ENCODE peak calls at places on chromosomes 4 and X, in nine cellular contexts. A, J, B, Q, U, L, V, S and N are unnamed samples.

GRCh38 chr4:155371432-155372043 is 5.2 kb downstream of the MAP9 start:
- DNase-seq in B (no peak), L (no peak), V (peak), A (peak), J (no peak), S (no peak), Q (peak), U (no peak), N (peak)

GRCh38 chrX:68840256-68840655 is 11.4 kb downstream of the EFNB1 start:
- DNase-seq in S (no peak), U (no peak), B (no peak), Q (no peak), V (no peak), L (no peak), A (no peak), J (no peak), N (no peak)

GRCh38 chr4:80201326-80202151 is 4.2 kb downstream of the PRDM8 start:
- DNase-seq in A (peak), U (no peak), S (peak), B (no peak), L (no peak), J (peak), Q (no peak), V (peak), N (peak)

GRCh38 chr4:147942729-147943128 is 210.8 kb downstream of the ARHGAP10 start:
- DNase-seq in U (no peak), L (no peak), S (no peak), A (peak), J (no peak), V (no peak), B (no peak), Q (no peak), N (no peak)

GRCh38 chrX:2638279-2638678 is 52.8 kb upstream of the CD99 start:
- DNase-seq in L (no peak), V (no peak), J (no peak), S (no peak), B (no peak), A (no peak), Q (no peak), U (no peak), N (no peak)

GRCh38 chr4:105808459-105809041 is 86.7 kb upstream of the NPNT start:
- DNase-seq in L (no peak), V (peak), A (peak), Q (peak), U (no peak), S (no peak), B (peak), J (no peak), N (peak)

GRCh38 chr4:145333786-145334185 is 147.9 kb upstream of the SMAD1 start:
- DNase-seq in L (no peak), S (no peak), J (no peak), V (no peak), A (no peak), Q (no peak), U (no peak), B (no peak), N (no peak)

GRCh38 chr4:121411151-121411744 is 30.4 kb upstream of the QRFPR start:
- DNase-seq in B (no peak), J (no peak), A (no peak), U (no peak), V (no peak), S (no peak), L (no peak), Q (no peak), N (no peak)

GRCh38 chrX:112536544-112536943 is 143.2 kb downstream of the LHFPL1 start:
- DNase-seq in U (no peak), A (no peak), Q (no peak), B (no peak), J (no peak), S (no peak), L (no peak), V (no peak), N (no peak)

GRCh38 chr4:185729300-185729912 is 82.6 kb downstream of the SORBS2 start:
- DNase-seq in B (no peak), U (no peak), Q (no peak), A (peak), J (no peak), V (no peak), L (no peak), S (no peak), N (peak)

GRCh38 chr4:21901831-21902230 is 46.7 kb downstream of the KCNIP4 start:
- DNase-seq in Q (peak), L (no peak), S (no peak), J (no peak), A (no peak), U (no peak), B (no peak), V (no peak), N (peak)

GRCh38 chrX:154855256-154855655 is 20.8 kb upstream of the SMIM9 start:
- DNase-seq in U (no peak), L (no peak), A (peak), V (peak), S (no peak), Q (no peak), J (no peak), B (no peak), N (peak)

GRCh38 chr4:24160358-24160757 is 270.5 kb upstream of the PPARGC1A start:
- DNase-seq in L (no peak), J (no peak), S (no peak), Q (no peak), B (no peak), A (no peak), U (no peak), V (no peak), N (no peak)

GRCh38 chr4:40363382-40363920 is 28.3 kb downstream of the CHRNA9 start:
- DNase-seq in B (no peak), L (no peak), U (no peak), V (no peak), Q (no peak), J (no peak), A (no peak), S (no peak), N (no peak)

GRCh38 chrX:23784487-23785301 is 1.7 kb downstream of the SAT1 start:
- DNase-seq in S (no peak), U (no peak), L (no peak), B (no peak), V (peak), J (no peak), Q (peak), A (peak), N (peak)

GRCh38 chrX:23787745-23788118 is 4.8 kb downstream of the SAT1 start:
- DNase-seq in J (no peak), S (no peak), A (peak), U (no peak), Q (peak), B (no peak), L (no peak), V (no peak), N (no peak)

GRCh38 chrX:23786268-23786815 is 3.4 kb downstream of the SAT1 start:
- DNase-seq in L (no peak), V (peak), B (no peak), J (no peak), A (peak), S (no peak), Q (peak), U (no peak), N (peak)

GRCh38 chrX:23783569-23784486 is 855 bp downstream of the SAT1 start:
- DNase-seq in S (no peak), L (no peak), J (no peak), Q (peak), A (peak), U (no peak), B (no peak), V (peak), N (peak)

DNA sequence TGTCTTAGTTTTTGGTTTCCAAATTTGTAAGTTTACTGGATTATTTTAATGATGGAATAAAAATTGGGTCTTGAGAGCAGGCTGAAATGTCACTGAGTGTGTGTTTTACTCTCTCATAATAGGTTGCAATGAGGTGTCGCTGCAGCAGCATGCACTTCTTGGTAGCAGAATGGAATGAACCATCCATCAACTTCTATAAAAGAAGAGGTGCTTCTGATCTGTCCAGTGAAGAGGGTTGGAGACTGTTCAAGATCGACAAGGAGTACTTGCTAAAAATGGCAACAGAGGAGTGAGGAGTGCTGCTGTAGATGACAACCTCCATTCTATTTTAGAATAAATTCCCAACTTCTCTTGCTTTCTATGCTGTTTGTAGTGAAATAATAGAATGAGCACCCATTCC is 2.6 kb downstream of the SAT1 start:
- DNase-seq in V (no peak), J (no peak), Q (peak), B (no peak), S (no peak), A (peak), L (no peak), U (no peak), N (peak)
- H3K4me3 ChIP-seq in V (no peak), J (no peak), Q (peak), B (peak), S (peak), A (no peak), L (peak), U (peak), N (peak)

GRCh38 chrX:139967300-139967699 is 2.0 kb upstream of the CXorf66 start:
- DNase-seq in S (no peak), J (no peak), U (no peak), B (no peak), L (no peak), V (no peak), A (peak), Q (peak), N (peak)
- TF ChIP-seq CTCF in S (no peak), J (no peak), U (no peak), B (no peak), L (peak), V (peak), A (peak), Q (peak), N (peak)

GRCh38 chrX:133412246-133412645 is 3.0 kb downstream of the GPC4 start:
- DNase-seq in B (no peak), V (peak), J (no peak), U (no peak), L (no peak), S (no peak), A (peak), Q (no peak), N (peak)
- H3K4me3 ChIP-seq in B (peak), V (no peak), J (no peak), U (no peak), L (no peak), S (no peak), A (no peak), Q (no peak), N (no peak)

GRCh38 chr4:5018096-5018495 is 1.2 kb downstream of the CYTL1 start:
- DNase-seq in U (no peak), S (no peak), J (no peak), V (no peak), L (no peak), B (no peak), A (peak), Q (peak), N (no peak)
- TF ChIP-seq CTCF in U (no peak), S (no peak), J (no peak), V (peak), L (no peak), B (no peak), A (no peak), Q (no peak), N (no peak)